ENCODE peak calls at places on chromosomes 5 and 9, in six cellular contexts. J is IMR-90, H is mesenchymal stem cell, W is neuronal stem cell, D is H9, M is H1. T is an unnamed sample.
A peak's percentile ranks its signal among the peaks of the same experiment; 100 is the strongest.

GRCh38 chr9:87667164-87667738 is 58.7 kb upstream of the CTSL start:
- DNase-seq in J (no peak), H (no peak), W (no peak), D (peak; percentile 87), M (no peak), T (peak; percentile 37)

GRCh38 chr5:163649522-163649921 is 144.1 kb downstream of the MAT2B start:
- DNase-seq in J (peak; percentile 62), H (peak; percentile 80), W (no peak), D (no peak), M (no peak), T (no peak)

GRCh38 chr9:22469928-22470544 is 23.4 kb downstream of the DMRTA1 start:
- DNase-seq in J (peak; percentile 13), H (peak; percentile 41), W (peak; percentile 57), D (peak; percentile 41), M (no peak), T (peak; percentile 68)

GRCh38 chr5:140345919-140346347 is 470 bp downstream of the HBEGF start:
- DNase-seq in J (peak; percentile 66), H (peak; percentile 72), W (no peak), D (peak; percentile 76), M (no peak), T (peak; percentile 27)

GRCh38 chr5:96780626-96781025 is 27.1 kb downstream of the ERAP1 start:
- DNase-seq in J (peak; percentile 22), H (peak; percentile 18), W (no peak), D (no peak), M (no peak), T (peak; percentile 21)

GRCh38 chr5:71778678-71779276 is 59.7 kb downstream of the CARTPT start:
- DNase-seq in J (peak; percentile 14), H (peak; percentile 22), W (peak; percentile 27), D (no peak), M (no peak), T (no peak)

GRCh38 chr5:57383093-57383861 is 99.3 kb downstream of the ACTBL2 start:
- DNase-seq in J (peak; percentile 99), H (peak; percentile 98), W (no peak), D (no peak), M (no peak), T (peak; percentile 93)

GRCh38 chr9:112288029-112288428 is 45.4 kb downstream of the PTBP3 start:
- DNase-seq in J (peak; percentile 40), H (no peak), W (no peak), D (no peak), M (no peak), T (no peak)

GRCh38 chr5:41772071-41772470 is 98.2 kb downstream of the OXCT1 start:
- DNase-seq in J (peak; percentile 40), H (no peak), W (no peak), D (no peak), M (no peak), T (no peak)

GRCh38 chr9:77708416-77708815 is 60.3 kb upstream of the GNA14 start:
- DNase-seq in J (peak; percentile 79), H (peak; percentile 43), W (no peak), D (no peak), M (no peak), T (peak; percentile 82)

GRCh38 chr5:10275460-10275859 is 25.4 kb downstream of the CCT5 start:
- DNase-seq in J (no peak), H (no peak), W (no peak), D (no peak), M (no peak), T (no peak)

GRCh38 chr5:142543951-142544753 is 141.7 kb downstream of the FGF1 start:
- DNase-seq in J (peak; percentile 51), H (peak; percentile 62), W (no peak), D (no peak), M (no peak), T (no peak)

GRCh38 chr9:77961541-77961940 is 70.1 kb downstream of the GNAQ start:
- DNase-seq in J (no peak), H (no peak), W (no peak), D (no peak), M (no peak), T (no peak)

GRCh38 chr9:114174876-114175771 is 19.8 kb downstream of the COL27A1 start:
- DNase-seq in J (peak; percentile 88), H (peak; percentile 96), W (no peak), D (no peak), M (no peak), T (no peak)

GRCh38 chr5:42634575-42634974 is 122.0 kb upstream of the CCDC152 start:
- DNase-seq in J (no peak), H (no peak), W (no peak), D (no peak), M (no peak), T (no peak)

GRCh38 chr5:113095831-113096230 is 119.2 kb downstream of the DCP2 start:
- DNase-seq in J (no peak), H (no peak), W (no peak), D (no peak), M (no peak), T (no peak)

GRCh38 chr9:112065781-112066606 is 109.1 kb downstream of the SUSD1 start:
- DNase-seq in J (peak; percentile 94), H (peak; percentile 89), W (no peak), D (peak; percentile 51), M (no peak), T (peak; percentile 96)

DNA sequence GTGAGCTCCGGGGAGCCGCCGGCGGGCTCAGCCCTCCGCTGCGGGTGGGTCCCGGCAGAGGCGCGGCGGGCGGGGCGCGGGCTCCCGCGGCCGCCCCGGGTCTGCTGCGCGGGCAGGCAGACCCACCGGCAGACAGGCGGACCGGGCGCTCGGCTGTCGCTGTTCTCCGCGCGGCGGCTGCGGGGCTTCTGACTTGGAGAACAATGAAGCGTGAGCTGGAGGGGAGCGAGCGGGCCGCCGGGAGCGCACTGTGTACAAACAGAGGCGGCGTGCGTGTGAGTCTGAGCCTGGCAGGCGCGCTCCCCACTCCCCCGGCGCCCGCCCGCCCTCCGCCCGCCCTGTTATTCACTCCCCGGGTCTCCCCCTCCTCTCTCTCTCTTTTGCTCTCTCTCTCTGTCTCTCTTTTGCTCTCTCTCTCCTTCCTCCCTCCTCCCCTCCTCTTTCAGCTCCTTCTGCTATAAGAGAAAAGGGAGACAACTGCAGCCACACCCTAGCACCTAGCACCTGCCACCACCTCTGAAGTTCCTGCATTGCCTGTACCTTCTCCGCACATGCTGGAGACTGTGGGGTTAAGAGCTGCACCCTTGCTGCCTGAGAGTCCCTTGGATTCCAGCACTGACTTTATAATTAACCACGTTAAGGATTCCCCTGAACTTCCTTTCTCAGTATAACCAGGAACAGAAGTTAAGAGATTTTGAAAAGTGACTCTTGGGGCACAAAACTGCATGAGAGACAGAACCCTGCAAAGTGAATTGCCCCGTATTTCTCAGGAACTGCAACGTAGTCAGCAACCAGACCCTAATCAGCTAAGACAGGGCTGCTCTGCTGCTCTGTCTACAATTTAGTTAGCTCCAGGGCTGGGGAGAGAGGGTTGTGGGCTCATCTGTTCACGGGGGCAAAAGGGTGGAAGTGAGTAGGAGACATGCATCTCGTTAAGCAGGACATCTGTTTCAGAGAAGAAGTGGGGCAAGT is at the start of gene EDIL3:
- DNase-seq in J (peak; percentile 59), H (peak; percentile 76), W (peak; percentile 59), D (peak; percentile 71), M (no peak), T (no peak)
- H3K14ac ChIP-seq in J (peak within 1 kb of the TSS; percentile 87), H (peak within 1 kb of the TSS; percentile 80), W (peak within 1 kb of the TSS; percentile 90), D (peak within 1 kb of the TSS; percentile 51), M (no peak within 1 kb of the TSS), T (peak within 1 kb of the TSS; percentile 59)

DNA sequence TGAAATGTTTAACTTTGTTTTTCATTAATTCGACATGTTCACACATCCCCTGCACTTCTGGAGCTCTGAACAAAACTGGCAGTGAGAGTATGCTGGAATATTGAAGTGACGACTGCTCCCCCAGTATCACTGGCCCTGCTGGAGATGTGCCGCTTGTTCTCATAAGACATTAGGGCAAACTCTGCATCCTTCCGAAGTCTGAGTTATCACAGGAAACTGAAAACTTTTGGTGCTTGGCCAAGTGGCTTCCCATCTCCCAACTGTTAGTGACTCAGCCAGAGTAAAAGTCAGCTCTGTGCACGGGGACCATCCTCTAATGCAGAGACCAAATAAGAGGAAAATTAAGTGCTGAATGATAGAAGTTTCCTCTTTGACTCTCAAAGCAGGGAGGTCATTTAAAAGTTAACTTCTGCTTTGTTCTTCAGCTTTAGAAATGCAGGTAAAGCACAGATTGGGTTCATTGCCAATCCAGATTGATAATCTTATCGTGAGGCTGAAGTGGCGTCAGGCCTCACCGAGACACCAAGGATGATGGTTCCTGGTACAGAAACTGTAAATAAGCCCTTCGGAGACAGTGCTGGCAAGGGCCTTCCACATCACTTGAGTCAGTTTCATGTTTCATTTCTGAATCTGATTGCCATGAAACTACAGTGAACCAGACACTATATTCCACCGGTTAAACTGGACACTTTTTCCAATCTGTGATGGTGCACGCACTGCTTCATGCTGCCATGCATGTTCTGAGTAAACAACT is 336.4 kb downstream of the GLIS3 start:
- DNase-seq in J (peak; percentile 93), H (peak; percentile 89), W (no peak), D (no peak), M (no peak), T (no peak)
- H2AFZ ChIP-seq in J (peak overlapping the region; percentile 71), H (no peak overlapping the region), W (no peak overlapping the region), D (no peak overlapping the region), M (peak overlapping the region; percentile 83), T (no peak overlapping the region)

GRCh38 chr5:149809919-149810691 is 80.0 kb downstream of the PPARGC1B start:
- DNase-seq in J (no peak), H (no peak), W (no peak), D (no peak), M (no peak), T (no peak)

GRCh38 chr5:149808264-149808982 is 78.3 kb downstream of the PPARGC1B start:
- DNase-seq in J (no peak), H (no peak), W (no peak), D (no peak), M (no peak), T (no peak)

GRCh38 chr5:149807614-149808013 is 77.5 kb downstream of the PPARGC1B start:
- DNase-seq in J (no peak), H (no peak), W (no peak), D (no peak), M (no peak), T (no peak)

GRCh38 chr5:149810856-149811255 is 80.7 kb downstream of the PPARGC1B start:
- DNase-seq in J (no peak), H (no peak), W (no peak), D (no peak), M (no peak), T (peak; percentile 20)

DNA sequence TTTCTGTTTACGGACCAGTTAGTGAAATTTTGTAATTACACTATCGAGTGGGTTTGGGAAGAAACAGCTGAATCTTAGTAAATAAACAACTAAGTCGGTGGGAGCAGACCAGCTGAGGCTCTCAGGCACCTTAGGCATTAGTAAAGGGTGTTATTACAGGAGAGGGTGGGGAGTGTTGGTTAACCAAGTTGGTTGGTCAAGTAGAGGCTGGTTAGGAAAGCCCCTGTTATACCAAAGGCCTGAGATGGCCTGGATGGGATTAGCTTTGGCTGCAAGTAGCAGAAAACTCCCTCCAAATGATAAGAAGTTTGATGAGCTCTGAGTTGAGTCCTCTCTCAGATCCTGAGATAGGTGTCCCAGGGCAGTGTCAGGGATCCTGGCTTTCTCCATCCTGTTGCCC is 81.3 kb downstream of the PPARGC1B start:
- DNase-seq in J (no peak), H (no peak), W (no peak), D (no peak), M (no peak), T (no peak)
- H3K14ac ChIP-seq in J (no peak overlapping the region), H (no peak overlapping the region), W (no peak overlapping the region), D (no peak overlapping the region), M (no peak overlapping the region), T (no peak overlapping the region)

DNA sequence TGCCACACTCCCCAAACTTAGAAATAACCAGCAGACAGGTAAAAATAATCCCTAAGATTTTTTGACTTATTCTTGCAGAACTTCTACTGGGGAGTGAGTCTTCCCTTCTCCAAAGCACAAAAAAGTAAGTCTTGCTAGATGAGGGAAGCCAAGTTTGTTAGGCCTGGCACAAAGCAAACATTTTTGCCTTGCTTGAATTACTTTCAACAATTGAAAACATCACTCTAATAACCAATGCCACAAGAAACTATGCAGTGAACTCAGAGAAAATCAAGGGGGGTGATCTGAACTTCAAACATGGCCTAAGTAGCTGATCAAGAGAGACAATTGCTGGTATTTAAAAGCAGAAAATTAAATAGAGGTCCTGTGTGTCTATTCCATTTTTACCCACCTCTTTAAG is 123.6 kb upstream of the SLC1A3 start:
- DNase-seq in J (no peak), H (no peak), W (no peak), D (no peak), M (no peak), T (no peak)
- H2AFZ ChIP-seq in J (no peak overlapping the region), H (no peak overlapping the region), W (no peak overlapping the region), D (no peak overlapping the region), M (no peak overlapping the region), T (no peak overlapping the region)